ENCODE peak calls at places on chromosomes 16 and 17, in eight cellular contexts. One of them, this sample, is unnamed.

GRCh38 chr17:19739241-19740201 is 8.6 kb downstream of the ALDH3A1 start:
- DNase-seq in NCI-H1048: no peak
- DNase-seq in COR-L47: no peak
- DNase-seq in AG04450: no peak
- DNase-seq in left colon: no peak
- DNase-seq in testis: no peak
- DNase-seq in GM03348: no peak
- DNase-seq in EH: no peak
- DNase-seq in this sample: no peak

GRCh38 chr17:62692721-62693431 is 65.4 kb downstream of the MRC2 start:
- DNase-seq in AG04450: no peak
- DNase-seq in NCI-H1048: no peak
- DNase-seq in COR-L47: no peak
- DNase-seq in testis: peak
- DNase-seq in GM03348: peak
- DNase-seq in EH: peak
- DNase-seq in left colon: no peak
- DNase-seq in this sample: no peak

GRCh38 chr17:42428141-42428944 is 5.3 kb upstream of the CAVIN1 start:
- DNase-seq in AG04450: peak
- DNase-seq in left colon: peak
- DNase-seq in NCI-H1048: no peak
- DNase-seq in testis: peak
- DNase-seq in GM03348: peak
- DNase-seq in COR-L47: no peak
- DNase-seq in EH: peak
- DNase-seq in this sample: no peak

GRCh38 chr17:76336756-76337412 is 16.8 kb downstream of the PRPSAP1 start:
- DNase-seq in GM03348: no peak
- DNase-seq in COR-L47: no peak
- DNase-seq in AG04450: no peak
- DNase-seq in left colon: no peak
- DNase-seq in testis: peak
- DNase-seq in EH: no peak
- DNase-seq in NCI-H1048: no peak
- DNase-seq in this sample: no peak

GRCh38 chr17:1762906-1763829 is 1.3 kb downstream of the SERPINF1 start:
- DNase-seq in testis: peak
- DNase-seq in EH: peak
- DNase-seq in GM03348: peak
- DNase-seq in COR-L47: no peak
- DNase-seq in AG04450: peak
- DNase-seq in NCI-H1048: no peak
- DNase-seq in left colon: no peak
- DNase-seq in this sample: peak

GRCh38 chr16:65494609-65495008 is 372.7 kb upstream of the CDH11 start:
- DNase-seq in left colon: no peak
- DNase-seq in GM03348: no peak
- DNase-seq in AG04450: no peak
- DNase-seq in EH: no peak
- DNase-seq in COR-L47: no peak
- DNase-seq in NCI-H1048: no peak
- DNase-seq in testis: no peak
- DNase-seq in this sample: no peak

GRCh38 chr17:75774471-75774987 is 9.5 kb upstream of the GALK1 start:
- DNase-seq in left colon: peak
- DNase-seq in EH: no peak
- DNase-seq in AG04450: no peak
- DNase-seq in NCI-H1048: no peak
- DNase-seq in COR-L47: no peak
- DNase-seq in GM03348: no peak
- DNase-seq in testis: no peak
- DNase-seq in this sample: no peak

GRCh38 chr16:27325736-27326135 is 12.0 kb downstream of the IL4R start:
- DNase-seq in testis: no peak
- DNase-seq in COR-L47: no peak
- DNase-seq in EH: no peak
- DNase-seq in GM03348: no peak
- DNase-seq in NCI-H1048: no peak
- DNase-seq in AG04450: no peak
- DNase-seq in left colon: no peak
- DNase-seq in this sample: no peak

GRCh38 chr16:49929606-49930005 is 73.7 kb upstream of the ZNF423 start:
- DNase-seq in NCI-H1048: no peak
- DNase-seq in COR-L47: no peak
- DNase-seq in GM03348: no peak
- DNase-seq in left colon: no peak
- DNase-seq in EH: no peak
- DNase-seq in AG04450: no peak
- DNase-seq in testis: no peak
- DNase-seq in this sample: no peak

GRCh38 chr17:62130739-62131138 is 65.7 kb upstream of the MED13 start:
- DNase-seq in GM03348: no peak
- DNase-seq in left colon: no peak
- DNase-seq in NCI-H1048: no peak
- DNase-seq in EH: no peak
- DNase-seq in COR-L47: no peak
- DNase-seq in testis: no peak
- DNase-seq in AG04450: no peak
- DNase-seq in this sample: no peak

GRCh38 chr16:1079786-1080525 is 7.4 kb downstream of the SSTR5 start:
- DNase-seq in EH: no peak
- DNase-seq in GM03348: no peak
- DNase-seq in NCI-H1048: no peak
- DNase-seq in testis: no peak
- DNase-seq in COR-L47: no peak
- DNase-seq in AG04450: no peak
- DNase-seq in left colon: no peak
- DNase-seq in this sample: no peak

GRCh38 chr17:5299383-5299782 is 17.3 kb downstream of the RABEP1 start:
- DNase-seq in EH: no peak
- DNase-seq in NCI-H1048: no peak
- DNase-seq in AG04450: no peak
- DNase-seq in COR-L47: no peak
- DNase-seq in testis: no peak
- DNase-seq in left colon: no peak
- DNase-seq in GM03348: no peak
- DNase-seq in this sample: peak

GRCh38 chr17:1422907-1423306 is 22.9 kb upstream of the YWHAE start:
- DNase-seq in testis: no peak
- DNase-seq in GM03348: peak
- DNase-seq in COR-L47: no peak
- DNase-seq in left colon: no peak
- DNase-seq in NCI-H1048: no peak
- DNase-seq in EH: peak
- DNase-seq in AG04450: peak
- DNase-seq in this sample: no peak

GRCh38 chr17:39722965-39723848 is 7.1 kb downstream of the MIEN1 start:
- DNase-seq in AG04450: no peak
- DNase-seq in testis: no peak
- DNase-seq in GM03348: no peak
- DNase-seq in EH: no peak
- DNase-seq in left colon: peak
- DNase-seq in NCI-H1048: no peak
- DNase-seq in COR-L47: no peak
- DNase-seq in this sample: no peak

GRCh38 chr17:80101946-80102706 is 745 bp downstream of the GAA start:
- DNase-seq in testis: peak
- DNase-seq in COR-L47: no peak
- DNase-seq in NCI-H1048: no peak
- DNase-seq in AG04450: no peak
- DNase-seq in left colon: no peak
- DNase-seq in GM03348: peak
- DNase-seq in EH: peak
- DNase-seq in this sample: no peak

GRCh38 chr16:46757339-46758050 is 9.4 kb upstream of the MYLK3 start:
- DNase-seq in NCI-H1048: no peak
- DNase-seq in COR-L47: peak
- DNase-seq in AG04450: no peak
- DNase-seq in EH: peak
- DNase-seq in left colon: no peak
- DNase-seq in GM03348: no peak
- DNase-seq in testis: no peak
- DNase-seq in this sample: no peak

This sample was measured in GM06990.